ENCODE peak calls at places on chromosome 5, in six cellular contexts. D is mammary epithelial cell, H is skeletal muscle cell, P is adrenal gland, W is AG09309, T is stomach. C is an unnamed sample.

GRCh38 chr5:35136386-35136785 is 88.6 kb upstream of the AGXT2 start:
- DNase-seq in D (peak; percentile 65), H (peak; percentile 89), P (no peak), W (peak; percentile 94), T (no peak), C (peak; percentile 21)

GRCh38 chr5:35922468-35922867 is 16.0 kb downstream of the CAPSL start:
- DNase-seq in D (no peak), H (no peak), P (no peak), W (no peak), T (no peak), C (no peak)

GRCh38 chr5:36600847-36601527 is 5.4 kb upstream of the SLC1A3 start:
- DNase-seq in D (no peak), H (no peak), P (no peak), W (no peak), T (no peak), C (no peak)

GRCh38 chr5:1763960-1764605 is 35.6 kb downstream of the MRPL36 start:
- DNase-seq in D (no peak), H (no peak), P (peak; percentile 5), W (no peak), T (no peak), C (no peak)

GRCh38 chr5:17080361-17080760 is 137.1 kb upstream of the BASP1 start:
- DNase-seq in D (no peak), H (no peak), P (no peak), W (no peak), T (no peak), C (no peak)

GRCh38 chr5:69238760-69239251 is 4.1 kb downstream of the CDK7 start:
- DNase-seq in D (peak; percentile 91), H (peak; percentile 39), P (no peak), W (peak; percentile 40), T (no peak), C (no peak)

GRCh38 chr5:143037071-143037470 is 266.9 kb downstream of the ARHGAP26 start:
- DNase-seq in D (peak; percentile 57), H (no peak), P (no peak), W (no peak), T (no peak), C (no peak)

GRCh38 chr5:77906806-77907205 is 130.7 kb upstream of the TBCA start:
- DNase-seq in D (peak; percentile 77), H (peak; percentile 62), P (no peak), W (no peak), T (no peak), C (no peak)

GRCh38 chr5:150485770-150486401 is 22.0 kb upstream of the NDST1 start:
- DNase-seq in D (no peak), H (no peak), P (peak; percentile 70), W (no peak), T (peak; percentile 47), C (no peak)

GRCh38 chr5:17276445-17276844 is 59.0 kb downstream of the BASP1 start:
- DNase-seq in D (no peak), H (no peak), P (no peak), W (no peak), T (no peak), C (no peak)

GRCh38 chr5:78594946-78595921 is 53.3 kb downstream of the LHFPL2 start:
- DNase-seq in D (peak; percentile 96), H (peak; percentile 95), P (peak; percentile 54), W (peak; percentile 96), T (no peak), C (no peak)

GRCh38 chr5:115548683-115549082 is 4.1 kb upstream of the FEM1C start:
- DNase-seq in D (no peak), H (no peak), P (no peak), W (no peak), T (no peak), C (no peak)

GRCh38 chr5:100903036-100903887 is at the start of gene ST8SIA4:
- DNase-seq in D (peak; percentile 53), H (peak; percentile 42), P (peak; percentile 56), W (no peak), T (peak; percentile 81), C (peak; percentile 98)

GRCh38 chr5:14595189-14595588 is 13.6 kb downstream of the OTULINL start:
- DNase-seq in D (no peak), H (no peak), P (no peak), W (no peak), T (no peak), C (peak; percentile 77)

GRCh38 chr5:9188131-9188530 is 357.7 kb downstream of the SEMA5A start:
- DNase-seq in D (peak; percentile 62), H (no peak), P (no peak), W (peak; percentile 75), T (no peak), C (peak; percentile 36)

GRCh38 chr5:53071738-53072137 is 37.8 kb downstream of the MOCS2 start:
- DNase-seq in D (no peak), H (no peak), P (peak; percentile 20), W (peak; percentile 64), T (no peak), C (no peak)

GRCh38 chr5:37436146-37436934 is 57.2 kb downstream of the WDR70 start:
- DNase-seq in D (no peak), H (no peak), P (no peak), W (no peak), T (no peak), C (no peak)

DNA sequence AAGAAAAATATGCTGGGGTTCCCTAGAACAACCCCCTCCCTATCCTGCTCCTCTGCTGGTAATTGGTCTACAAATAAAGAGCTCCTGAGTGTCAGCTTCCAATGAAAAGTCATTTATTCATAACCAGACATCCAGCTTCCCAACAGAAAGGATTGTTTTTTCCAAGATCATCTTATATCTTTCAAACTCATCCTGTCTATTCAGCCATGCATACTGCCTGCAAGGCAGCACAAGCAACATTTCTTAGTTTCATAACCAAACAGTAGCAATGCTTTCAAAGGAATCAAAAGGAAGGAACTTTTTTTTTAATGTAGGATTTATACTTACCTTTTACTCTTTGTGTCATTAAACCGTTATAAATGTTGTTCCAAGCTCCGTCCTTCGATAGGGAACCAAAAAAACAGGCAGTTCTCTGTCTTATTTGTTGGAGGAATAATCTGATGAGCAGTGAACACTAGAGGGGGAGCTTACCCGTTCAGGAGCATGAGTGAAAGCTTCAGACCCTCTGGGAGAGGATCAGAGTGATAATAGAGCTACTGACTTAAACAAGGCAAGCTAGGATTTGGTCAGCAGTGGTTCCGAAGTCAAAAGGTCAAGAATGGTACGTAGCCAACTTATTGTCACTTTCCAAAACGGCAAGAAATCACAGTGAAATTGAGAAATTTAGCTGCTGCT is 893.1 kb downstream of the NR2F1-AS1 start:
- DNase-seq in D (peak; percentile 8), H (peak; percentile 30), P (no peak), W (peak; percentile 55), T (no peak), C (no peak)
- H3K4me3 ChIP-seq in D (no peak overlapping the region), H (no peak overlapping the region), P (no peak overlapping the region), W (no peak overlapping the region), T (no peak overlapping the region), C (no peak overlapping the region)

GRCh38 chr5:95647886-95648860 is 1.6 kb downstream of the RFESD start:
- DNase-seq in D (no peak), H (no peak), P (no peak), W (no peak), T (no peak), C (peak; percentile 28)
- H3K4me3 ChIP-seq in D (no peak overlapping the region), H (no peak overlapping the region), P (no peak overlapping the region), W (no peak overlapping the region), T (peak overlapping the region; percentile 46), C (peak overlapping the region; percentile 68)

GRCh38 chr5:178163772-178164735 is 10.4 kb upstream of the NHP2 start:
- DNase-seq in D (peak; percentile 64), H (no peak), P (peak; percentile 88), W (no peak), T (peak; percentile 91), C (peak; percentile 77)
- H3K4me3 ChIP-seq in D (no peak overlapping the region), H (peak overlapping the region; percentile 21), P (no peak overlapping the region), W (peak overlapping the region; percentile 19), T (no peak overlapping the region), C (peak overlapping the region; percentile 44)

GRCh38 chr5:73587923-73588322 is 22.4 kb downstream of the UTP15 start:
- DNase-seq in D (no peak), H (no peak), P (no peak), W (no peak), T (no peak), C (no peak)

GRCh38 chr5:73591102-73591695 is 25.7 kb downstream of the UTP15 start:
- DNase-seq in D (peak; percentile 69), H (peak; percentile 73), P (peak; percentile 72), W (peak; percentile 78), T (no peak), C (peak; percentile 77)

GRCh38 chr5:73596705-73597328 is 29.2 kb upstream of the ARHGEF28 start:
- DNase-seq in D (no peak), H (no peak), P (no peak), W (no peak), T (no peak), C (peak; percentile 29)

GRCh38 chr5:73592546-73592945 is 27.0 kb downstream of the UTP15 start:
- DNase-seq in D (no peak), H (no peak), P (no peak), W (no peak), T (no peak), C (no peak)

DNA sequence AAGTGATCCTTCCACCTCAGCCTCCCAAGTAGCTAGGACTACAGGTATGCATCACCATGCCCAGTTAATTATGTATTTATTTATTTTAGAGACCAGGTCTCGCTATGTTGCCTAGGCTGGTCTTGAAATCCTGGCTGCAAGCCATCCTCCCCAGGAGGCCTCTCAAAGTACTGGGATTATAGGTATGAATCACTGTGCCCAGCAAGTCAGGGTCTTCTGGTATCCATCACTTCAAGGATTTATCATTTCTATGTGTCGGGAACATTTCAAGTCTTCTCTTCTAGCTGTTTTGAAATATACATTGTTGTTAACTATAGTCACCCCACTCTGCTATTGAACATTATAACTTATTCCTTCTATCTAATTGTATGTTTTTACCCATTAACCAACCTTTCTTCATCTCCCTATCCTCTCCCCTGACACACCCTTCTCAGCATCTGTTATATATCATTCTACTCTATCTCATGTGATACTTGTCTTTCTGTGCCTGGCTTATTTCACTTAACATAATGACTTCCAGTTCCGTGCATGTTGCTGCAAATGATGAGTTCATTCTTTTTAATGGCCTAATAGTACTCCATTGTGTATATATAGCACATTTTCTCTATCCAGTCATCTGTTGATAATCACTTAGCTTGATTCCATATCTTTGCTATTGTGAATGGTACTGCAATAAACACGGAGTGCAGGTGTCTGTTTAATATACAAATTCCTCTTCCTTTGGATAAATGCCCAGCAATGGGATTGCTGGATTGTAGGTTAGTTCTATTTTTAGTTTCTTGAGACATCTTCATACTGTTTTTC is 26.4 kb downstream of the UTP15 start:
- DNase-seq in D (peak; percentile 39), H (peak; percentile 78), P (no peak), W (no peak), T (no peak), C (no peak)
- H3K4me3 ChIP-seq in D (no peak overlapping the region), H (no peak overlapping the region), P (no peak overlapping the region), W (no peak overlapping the region), T (no peak overlapping the region), C (no peak overlapping the region)

GRCh38 chr5:133610489-133611356 is 1.6 kb downstream of the FSTL4 start:
- DNase-seq in D (peak; percentile 47), H (no peak), P (peak; percentile 74), W (no peak), T (peak; percentile 76), C (no peak)
- H3K4me3 ChIP-seq in D (no peak overlapping the region), H (no peak overlapping the region), P (peak overlapping the region; percentile 3), W (no peak overlapping the region), T (peak overlapping the region; percentile 63), C (no peak overlapping the region)